ENCODE peak calls at places on chromosomes 1 and 21, in four cellular contexts. N, D, P and X are unnamed samples.

GRCh38 chr1:54668567-54668966 is 27.0 kb downstream of the MROH7 start:
- DNase-seq in N (no peak), D (no peak), P (no peak), X (no peak)

GRCh38 chr1:226027861-226028260 is 28.7 kb upstream of the SDE2 start:
- DNase-seq in N (no peak), D (no peak), P (no peak), X (no peak)

GRCh38 chr1:55446351-55446750 is 231.2 kb upstream of the USP24 start:
- DNase-seq in N (no peak), D (no peak), P (no peak), X (no peak)

GRCh38 chr1:10380594-10381275 is 18.1 kb upstream of the PGD start:
- DNase-seq in N (no peak), D (no peak), P (peak; percentile 84), X (peak; percentile 62)

GRCh38 chr1:81738902-81739301 is 61.8 kb upstream of the ADGRL2 start:
- DNase-seq in N (no peak), D (peak; percentile 31), P (no peak), X (no peak)

GRCh38 chr21:14947613-14948160 is 117.1 kb downstream of the NRIP1 start:
- DNase-seq in N (no peak), D (no peak), P (no peak), X (no peak)

GRCh38 chr1:19341201-19342076 is 29.3 kb downstream of the SLC66A1 start:
- DNase-seq in N (peak; percentile 96), D (peak; percentile 82), P (peak; percentile 33), X (no peak)

GRCh38 chr1:229696385-229696784 is 70.3 kb downstream of the URB2 start:
- DNase-seq in N (no peak), D (no peak), P (no peak), X (no peak)

GRCh38 chr1:201391651-201392511 is 7.2 kb downstream of the LAD1 start:
- DNase-seq in N (no peak), D (no peak), P (no peak), X (no peak)

GRCh38 chr21:39456665-39457064 is 4.9 kb downstream of the SH3BGR start:
- DNase-seq in N (no peak), D (peak; percentile 22), P (no peak), X (no peak)

GRCh38 chr21:39066829-39067785 is 116.1 kb downstream of the PSMG1 start:
- DNase-seq in N (no peak), D (no peak), P (no peak), X (no peak)

GRCh38 chr21:38478782-38479181 is 19.5 kb downstream of the ERG start:
- DNase-seq in N (no peak), D (no peak), P (no peak), X (no peak)

GRCh38 chr1:20883766-20884165 is 96.7 kb upstream of the HP1BP3 start:
- DNase-seq in N (no peak), D (no peak), P (no peak), X (no peak)

GRCh38 chr1:108719654-108720435 is 7.1 kb downstream of the FNDC7 start:
- DNase-seq in N (no peak), D (no peak), P (peak; percentile 34), X (peak; percentile 43)

GRCh38 chr1:180213401-180214177 is 16.5 kb upstream of the LHX4 start:
- DNase-seq in N (peak; percentile 83), D (peak; percentile 30), P (no peak), X (no peak)

GRCh38 chr1:21939650-21940374 is 2.7 kb upstream of the HSPG2 start:
- DNase-seq in N (no peak), D (no peak), P (peak; percentile 85), X (peak; percentile 89)

GRCh38 chr1:80248886-80249285 is 1242.4 kb upstream of the ADGRL4 start:
- DNase-seq in N (no peak), D (no peak), P (no peak), X (no peak)

GRCh38 chr1:203289281-203289981 is 15.9 kb upstream of the BTG2 start:
- DNase-seq in N (no peak), D (no peak), P (no peak), X (no peak)

GRCh38 chr1:62437273-62437945 is 560 bp downstream of the USP1 start:
- DNase-seq in N (no peak), D (peak; percentile 61), P (no peak), X (no peak)

GRCh38 chr1:4115191-4115900 is 215.3 kb upstream of the C1orf174 start:
- DNase-seq in N (no peak), D (no peak), P (no peak), X (no peak)

GRCh38 chr21:16071082-16071481 is 341.3 kb downstream of the USP25 start:
- DNase-seq in N (no peak), D (no peak), P (no peak), X (no peak)

GRCh38 chr1:59747469-59748014 is 67.2 kb upstream of the HOOK1 start:
- DNase-seq in N (no peak), D (no peak), P (no peak), X (no peak)

GRCh38 chr1:1419363-1419811 is 1.7 kb downstream of the ANKRD65 start:
- DNase-seq in N (no peak), D (peak; percentile 1), P (no peak), X (no peak)
- H3K4me3 ChIP-seq in N (peak overlapping the region; percentile 32), D (no peak overlapping the region), P (no peak overlapping the region), X (no peak overlapping the region)

DNA sequence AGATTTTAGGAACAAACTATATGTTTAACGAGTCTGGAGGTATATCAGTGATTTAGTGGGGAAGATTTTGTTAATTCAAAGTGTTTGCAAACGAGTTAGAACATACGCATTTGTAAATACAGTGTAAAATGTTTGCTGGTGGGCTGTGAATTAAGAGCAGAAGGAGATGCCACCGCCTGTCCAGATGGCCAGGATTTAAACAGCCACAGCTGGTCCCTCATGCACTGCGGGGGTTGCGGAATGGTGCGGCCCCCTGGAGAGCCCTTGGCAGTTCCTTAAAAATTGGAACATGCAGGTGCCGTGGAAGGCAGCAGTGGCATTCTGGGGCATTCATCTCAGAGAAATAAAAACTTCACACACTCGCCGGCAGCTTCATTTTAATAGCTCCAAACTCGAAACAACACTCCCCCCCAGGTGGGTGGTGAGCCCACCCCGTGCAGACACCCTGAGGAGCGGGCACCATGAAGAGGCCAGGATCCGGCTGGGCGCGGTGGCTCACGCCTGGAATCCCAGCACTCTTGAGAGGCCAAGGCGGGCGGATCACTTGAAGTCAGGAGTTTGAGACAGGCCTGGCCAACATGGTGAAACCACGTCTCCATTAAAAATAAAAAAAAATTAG is 3.5 kb upstream of the C1orf159 start:
- DNase-seq in N (no peak), D (no peak), P (no peak), X (no peak)
- H3K27me3 ChIP-seq in N (peaks cover 2% of the 10 kb centered on the region), D (peaks cover 53% of the 10 kb centered on the region), P (peaks cover 16% of the 10 kb centered on the region), X (peaks cover 4% of the 10 kb centered on the region)

DNA sequence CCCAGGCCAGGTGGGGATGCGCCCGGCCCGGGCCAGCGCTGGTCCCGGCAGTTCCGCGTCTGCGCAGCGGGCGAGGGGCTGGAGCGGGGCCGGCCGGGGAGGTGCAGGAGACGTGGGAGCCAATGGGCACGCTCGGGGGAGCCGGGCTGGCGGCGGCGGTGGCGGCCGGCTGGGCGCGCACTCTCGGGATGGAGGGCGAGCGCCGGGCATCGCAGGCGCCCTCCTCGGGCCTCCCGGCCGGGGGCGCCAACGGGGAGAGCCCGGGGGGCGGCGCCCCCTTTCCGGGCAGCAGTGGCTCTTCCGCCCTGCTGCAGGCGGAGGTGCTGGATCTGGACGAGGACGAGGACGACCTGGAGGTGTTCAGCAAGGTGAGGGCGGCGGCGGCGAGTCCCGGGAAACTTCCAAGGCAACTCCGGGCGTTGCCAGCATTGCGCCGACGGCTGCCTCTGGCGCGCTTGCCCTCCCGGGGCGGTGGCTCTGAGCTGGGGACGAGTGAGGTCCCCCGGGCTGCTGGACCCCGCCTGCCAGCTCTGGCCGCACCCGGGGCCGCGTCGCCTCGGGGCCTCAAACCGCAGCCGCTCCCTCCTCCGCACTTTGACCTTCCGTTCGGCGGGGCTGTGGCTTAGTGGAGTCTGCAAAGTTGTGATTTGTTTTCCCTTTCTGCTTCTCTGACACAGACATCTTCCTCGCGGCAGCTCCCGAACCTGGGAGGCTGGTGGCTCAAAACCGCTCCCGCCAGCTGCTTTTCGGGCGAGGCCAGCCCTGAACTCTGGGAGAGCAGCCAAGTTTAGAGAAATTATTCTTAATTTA is at the start of gene SNX7:
- DNase-seq in N (peak; percentile 87), D (peak; percentile 90), P (peak; percentile 24), X (no peak)
- TF ChIP-seq CTCF in N (peak; percentile 37), D (peak; percentile 53), P (peak; percentile 23), X (peak; percentile 17)

DNA sequence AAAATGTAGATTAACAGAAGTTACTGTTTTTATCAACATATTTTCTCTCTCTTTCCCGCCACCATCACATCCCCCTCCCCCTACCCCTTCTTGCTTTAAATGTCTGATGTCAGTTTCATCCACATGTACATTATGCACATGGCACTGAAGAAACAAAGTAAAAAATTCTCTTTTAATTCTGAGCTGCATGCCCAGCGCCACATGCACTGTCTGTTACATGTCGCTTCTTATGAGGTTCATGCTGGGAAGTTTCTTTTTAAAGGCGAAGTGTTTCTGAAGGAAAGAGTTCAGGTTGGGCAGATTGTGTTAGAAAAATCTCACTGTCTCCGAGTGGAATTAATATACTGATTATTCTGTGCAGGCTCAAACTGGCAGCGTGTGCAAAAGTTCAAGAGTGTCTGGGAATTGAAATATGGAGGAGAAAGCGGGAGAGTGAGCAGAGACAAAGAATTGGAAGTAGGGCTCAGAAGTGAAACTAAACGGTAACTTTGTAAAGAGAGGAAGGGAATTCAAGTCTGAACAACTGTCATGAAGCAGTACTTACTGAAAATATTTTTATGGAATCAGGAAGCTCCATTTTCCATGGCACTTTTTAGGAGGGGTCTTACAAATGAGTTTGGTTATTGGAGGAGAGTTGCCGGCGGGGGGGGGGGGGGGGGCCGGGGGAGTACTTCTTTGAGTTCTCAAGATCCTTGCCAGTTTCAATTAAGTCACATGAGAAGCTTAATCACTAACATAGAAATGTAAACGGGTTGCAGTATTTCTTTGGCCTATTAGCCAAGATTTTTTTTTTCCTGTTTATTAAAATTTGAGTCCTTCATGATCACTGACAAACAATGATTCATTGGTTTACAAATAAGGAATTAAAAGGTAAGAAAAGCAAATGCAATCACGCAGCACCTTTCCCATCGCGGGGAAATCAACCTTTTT is 217.7 kb downstream of the SDCCAG8 start:
- DNase-seq in N (no peak), D (no peak), P (no peak), X (no peak)
- H3K4me3 ChIP-seq in N (no peak overlapping the region), D (no peak overlapping the region), P (peak overlapping the region; percentile 28), X (peak overlapping the region; percentile 21)